ENCODE peak calls at places on chromosomes 7 and 10, in four cellular contexts. U is CD4-positive, CD25-positive, alpha-beta regulatory T cell; Q is effector memory CD4-positive, alpha-beta T cell; C is right lobe of liver. J is an unnamed sample. For H3K36me3 and H3K4me1, the result is how much of the 10 kb centered on the place peaks cover.

GRCh38 chr10:33476757-33477273 is 142.3 kb upstream of the NRP1 start:
- DNase-seq in U (no peak), Q (no peak), C (no peak), J (no peak)

GRCh38 chr7:136868496-136869005 is at the start of gene CHRM2:
- DNase-seq in U (no peak), Q (no peak), C (no peak), J (peak)

GRCh38 chr10:52228556-52228955 is 85.5 kb upstream of the DKK1 start:
- DNase-seq in U (no peak), Q (no peak), C (no peak), J (no peak)

GRCh38 chr7:154844955-154845354 is 158.0 kb downstream of the PAXIP1 start:
- DNase-seq in U (no peak), Q (no peak), C (no peak), J (no peak)

GRCh38 chr7:132430863-132431822 is 145.1 kb downstream of the PLXNA4 start:
- DNase-seq in U (no peak), Q (peak), C (no peak), J (no peak)

GRCh38 chr10:35420044-35420443 is 83.7 kb downstream of the CCNY start:
- DNase-seq in U (no peak), Q (no peak), C (no peak), J (no peak)

GRCh38 chr10:36608866-36609265 is 516.5 kb upstream of the ANKRD30A start:
- DNase-seq in U (no peak), Q (no peak), C (no peak), J (no peak)

GRCh38 chr7:85749715-85750453 is 563.0 kb upstream of the SEMA3D start:
- DNase-seq in U (no peak), Q (no peak), C (no peak), J (no peak)

GRCh38 chr10:58757352-58758071 is 244.8 kb downstream of the BICC1 start:
- DNase-seq in U (no peak), Q (no peak), C (no peak), J (no peak)

GRCh38 chr10:13614530-13615332 is 28.0 kb downstream of the PRPF18 start:
- DNase-seq in U (no peak), Q (no peak), C (no peak), J (no peak)

GRCh38 chr7:69282941-69283340 is 315.3 kb upstream of the AUTS2 start:
- DNase-seq in U (no peak), Q (no peak), C (no peak), J (no peak)

GRCh38 chr10:102422586-102423129 is 2.0 kb downstream of the FBXL15 start:
- DNase-seq in U (no peak), Q (no peak), C (peak), J (peak)

GRCh38 chr10:88131561-88132139 is 268.2 kb downstream of the PTEN start:
- DNase-seq in U (no peak), Q (no peak), C (no peak), J (peak)

GRCh38 chr10:48683893-48684292 is 780 bp upstream of the WDFY4 start:
- DNase-seq in U (no peak), Q (no peak), C (no peak), J (no peak)

GRCh38 chr7:8014399-8014798 is 45.8 kb downstream of the GLCCI1 start:
- DNase-seq in U (no peak), Q (no peak), C (no peak), J (no peak)

GRCh38 chr10:122854648-122855047 is 9.0 kb upstream of the CUZD1 start:
- DNase-seq in U (no peak), Q (no peak), C (no peak), J (no peak)

GRCh38 chr7:92615861-92616260 is 25.7 kb upstream of the FAM133B start:
- DNase-seq in U (no peak), Q (no peak), C (no peak), J (no peak)

GRCh38 chr7:5766321-5766761 is 15.1 kb downstream of the RNF216 start:
- DNase-seq in U (no peak), Q (no peak), C (no peak), J (no peak)

GRCh38 chr7:76372984-76373833 is 14.4 kb upstream of the YWHAG start:
- DNase-seq in U (no peak), Q (no peak), C (no peak), J (no peak)

GRCh38 chr10:128498746-128499145 is 372.5 kb upstream of the MKI67 start:
- DNase-seq in U (no peak), Q (no peak), C (peak), J (no peak)

GRCh38 chr7:139505563-139505962 is 17.9 kb upstream of the CLEC2L start:
- DNase-seq in U (no peak), Q (no peak), C (no peak), J (no peak)

GRCh38 chr7:134044682-134045081 is 82.5 kb upstream of the LRGUK start:
- DNase-seq in U (no peak), Q (no peak), C (no peak), J (no peak)

GRCh38 chr10:115432188-115432819 is 339.1 kb downstream of the ATRNL1 start:
- DNase-seq in U (no peak), Q (no peak), C (no peak), J (no peak)

GRCh38 chr7:30212720-30213119 is 71.7 kb upstream of the ZNRF2 start:
- DNase-seq in U (no peak), Q (no peak), C (no peak), J (no peak)

GRCh38 chr10:125448596-125448995 is 234.4 kb downstream of the TEX36 start:
- DNase-seq in U (no peak), Q (no peak), C (no peak), J (no peak)

GRCh38 chr7:40469481-40469880 is 334.7 kb downstream of the SUGCT start:
- DNase-seq in U (no peak), Q (no peak), C (no peak), J (no peak)

GRCh38 chr7:70681847-70682350 is 450.0 kb upstream of the GALNT17 start:
- DNase-seq in U (no peak), Q (no peak), C (no peak), J (no peak)

GRCh38 chr10:101566333-101567164 is 21.5 kb downstream of the POLL start:
- DNase-seq in U (no peak), Q (no peak), C (peak), J (no peak)

GRCh38 chr10:74156919-74157289 is 5.9 kb downstream of the ADK start:
- DNase-seq in U (no peak), Q (no peak), C (no peak), J (peak)

GRCh38 chr10:103548581-103549348 is 55.3 kb downstream of the NEURL1 start:
- DNase-seq in U (no peak), Q (no peak), C (no peak), J (no peak)

GRCh38 chr7:87877641-87878040 is 1.3 kb downstream of the DBF4 start:
- DNase-seq in U (no peak), Q (no peak), C (no peak), J (no peak)

GRCh38 chr7:93601363-93601762 is 26.8 kb upstream of the CALCR start:
- DNase-seq in U (no peak), Q (no peak), C (no peak), J (no peak)

GRCh38 chr7:98115746-98116525 is 9.3 kb downstream of the LMTK2 start:
- DNase-seq in U (no peak), Q (no peak), C (no peak), J (no peak)

GRCh38 chr7:2224934-2225333 is 7.8 kb downstream of the MAD1L1 start:
- DNase-seq in U (no peak), Q (no peak), C (no peak), J (peak)
- H3K36me3 ChIP-seq in U (under half), Q (under half), C (under half), J (half or more)

GRCh38 chr10:118662228-118663035 is 67.0 kb upstream of the PRLHR start:
- DNase-seq in U (no peak), Q (no peak), C (no peak), J (no peak)

GRCh38 chr10:118667732-118668131 is 72.3 kb upstream of the PRLHR start:
- DNase-seq in U (no peak), Q (no peak), C (no peak), J (no peak)

GRCh38 chr10:118663176-118663575 is 67.7 kb upstream of the PRLHR start:
- DNase-seq in U (no peak), Q (no peak), C (no peak), J (no peak)

GRCh38 chr10:118666350-118666749 is 70.9 kb upstream of the PRLHR start:
- DNase-seq in U (no peak), Q (no peak), C (no peak), J (no peak)

GRCh38 chr10:118664321-118664720 is 68.9 kb upstream of the PRLHR start:
- DNase-seq in U (no peak), Q (no peak), C (no peak), J (no peak)
- H3K4me1 ChIP-seq in U (under half), Q (under half), C (under half), J (under half)

GRCh38 chr7:99141756-99142726 is 1.9 kb downstream of the SMURF1 start:
- DNase-seq in U (peak), Q (peak), C (peak), J (peak)

GRCh38 chr7:99142727-99143521 is 984 bp downstream of the SMURF1 start:
- DNase-seq in U (peak), Q (peak), C (peak), J (peak)

GRCh38 chr7:99141334-99141733 is 2.6 kb downstream of the SMURF1 start:
- DNase-seq in U (no peak), Q (no peak), C (no peak), J (no peak)

GRCh38 chr7:99139031-99139430 is 4.9 kb downstream of the SMURF1 start:
- DNase-seq in U (no peak), Q (no peak), C (no peak), J (no peak)

GRCh38 chr7:99140813-99141212 is 3.1 kb downstream of the SMURF1 start:
- DNase-seq in U (no peak), Q (no peak), C (no peak), J (no peak)
- H3K4me3 ChIP-seq in U (peak), Q (no peak), C (peak), J (peak)

GRCh38 chr10:12186324-12186723 is 9.4 kb downstream of the NUDT5 start:
- DNase-seq in U (no peak), Q (peak), C (no peak), J (no peak)

GRCh38 chr10:12181065-12181775 is 14.5 kb downstream of the NUDT5 start:
- DNase-seq in U (peak), Q (peak), C (no peak), J (no peak)

GRCh38 chr10:12180221-12180974 is 15.3 kb downstream of the NUDT5 start:
- DNase-seq in U (no peak), Q (no peak), C (no peak), J (no peak)

GRCh38 chr10:12187321-12187905 is 8.3 kb downstream of the NUDT5 start:
- DNase-seq in U (no peak), Q (no peak), C (no peak), J (no peak)

DNA sequence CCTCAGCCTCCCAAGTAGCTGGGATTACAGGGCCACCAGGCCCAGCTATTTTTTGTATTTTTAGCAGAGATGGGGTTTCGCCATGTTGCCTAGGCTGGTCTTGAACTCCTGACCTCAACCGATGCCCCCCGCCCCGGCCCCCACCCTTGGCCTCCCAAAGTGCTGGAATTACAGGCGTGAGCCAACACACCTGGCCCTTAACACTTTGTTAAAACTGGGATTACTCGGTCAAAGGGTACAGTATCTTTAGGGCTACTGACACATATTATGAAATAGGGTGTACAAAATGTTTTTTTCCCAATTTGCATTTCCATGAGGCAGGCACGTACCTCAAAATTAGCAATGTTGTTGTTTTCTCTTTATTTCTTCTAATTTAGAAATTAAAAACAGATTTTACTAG is 11.5 kb downstream of the NUDT5 start:
- DNase-seq in U (no peak), Q (no peak), C (no peak), J (no peak)
- H3K36me3 ChIP-seq in U (under half), Q (under half), C (under half), J (half or more)

DNA sequence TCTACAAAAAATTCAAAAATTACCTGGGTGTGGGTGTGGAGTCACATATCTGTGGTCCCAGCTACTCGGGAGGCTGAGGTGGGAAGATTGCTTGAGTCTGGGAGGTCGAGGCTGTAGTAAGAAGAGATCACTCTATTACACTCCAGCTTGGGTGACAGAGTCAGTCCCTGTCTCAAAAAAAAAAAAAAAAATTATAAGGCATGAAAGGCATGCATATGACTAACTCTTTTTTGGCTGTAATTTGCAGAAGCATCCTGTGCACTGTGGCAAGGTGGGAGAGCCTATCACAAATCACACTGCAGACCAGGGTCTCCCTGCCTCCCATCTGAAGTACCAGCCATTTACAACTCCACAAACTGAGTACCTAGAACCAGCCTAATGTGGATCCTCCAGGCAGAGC is 14.1 kb upstream of the MYPN start:
- DNase-seq in U (no peak), Q (no peak), C (no peak), J (no peak)
- H3K4me1 ChIP-seq in U (under half), Q (under half), C (under half), J (under half)

DNA sequence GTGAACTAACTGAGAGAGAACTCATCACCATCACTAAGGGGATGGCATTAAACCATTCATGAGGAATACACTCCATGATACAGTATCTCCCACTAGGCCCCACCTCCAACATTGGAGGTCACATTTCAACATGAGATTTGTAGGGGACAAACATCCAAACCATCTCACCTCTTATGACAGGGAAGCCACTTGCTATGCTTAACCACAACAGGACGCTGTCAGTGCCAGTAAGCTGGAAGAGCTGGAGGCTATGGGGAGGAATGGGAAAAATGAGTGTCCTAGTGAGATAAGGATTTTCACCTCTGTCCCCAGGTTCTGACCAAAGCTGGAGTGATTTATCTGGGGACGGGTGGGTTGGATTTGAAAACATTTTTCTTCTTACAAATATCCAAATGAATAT is 17.6 kb downstream of the PLCE1 start:
- DNase-seq in U (no peak), Q (no peak), C (no peak), J (no peak)
- H3K4me3 ChIP-seq in U (no peak), Q (no peak), C (no peak), J (no peak)

GRCh38 chr10:5766189-5766588 is 47.0 kb downstream of the GDI2 start:
- DNase-seq in U (no peak), Q (no peak), C (no peak), J (no peak)
- H3K36me3 ChIP-seq in U (half or more), Q (half or more), C (under half), J (half or more)

J was measured in left ventricle myocardium inferior.